ENCODE peak calls at places on chromosome 1, in eight cellular contexts. U is breast epithelium; S is right atrium auricular region; V is left ventricle myocardium inferior; Y is SJSA1; I is CD8-positive, alpha-beta memory T cell; J is IMR-90; G is cardiac muscle cell. F is an unnamed sample.

GRCh38 chr1:52140633-52141512 is 1.0 kb upstream of the ZFYVE9 start:
- DNase-seq in G (peak; percentile 6), V (no peak), Y (peak; percentile 13), S (no peak), U (no peak), I (no peak), J (no peak), F (no peak)

GRCh38 chr1:24874611-24875225 is 55.4 kb downstream of the RUNX3 start:
- DNase-seq in Y (no peak), S (no peak), G (no peak), J (no peak), V (no peak), U (no peak), I (no peak), F (no peak)

GRCh38 chr1:109762821-109763645 is 690 bp downstream of the EPS8L3 start:
- DNase-seq in J (peak; percentile 92), S (no peak), U (no peak), G (peak; percentile 86), I (no peak), Y (peak; percentile 60), V (peak; percentile 14), F (peak; percentile 68)

GRCh38 chr1:234730542-234731370 is 120.8 kb upstream of the IRF2BP2 start:
- DNase-seq in V (no peak), Y (no peak), I (no peak), G (no peak), S (no peak), U (no peak), J (no peak), F (no peak)

GRCh38 chr1:200075522-200075921 is 48.0 kb downstream of the NR5A2 start:
- DNase-seq in J (no peak), U (no peak), Y (no peak), I (no peak), S (no peak), G (peak; percentile 59), V (no peak), F (no peak)

GRCh38 chr1:15311886-15312285 is 64.9 kb downstream of the FHAD1 start:
- DNase-seq in V (no peak), I (no peak), Y (no peak), S (no peak), G (no peak), U (no peak), J (peak; percentile 33), F (no peak)

GRCh38 chr1:94092210-94092613 is 28.7 kb downstream of the ABCA4 start:
- DNase-seq in V (no peak), J (peak; percentile 61), G (peak; percentile 91), Y (peak; percentile 90), U (no peak), S (peak; percentile 73), I (no peak), F (no peak)

GRCh38 chr1:86200901-86201300 is 44.3 kb upstream of the COL24A1 start:
- DNase-seq in U (no peak), V (no peak), S (no peak), Y (no peak), G (peak; percentile 31), J (no peak), I (no peak), F (no peak)

GRCh38 chr1:5728956-5729355 is 263.3 kb downstream of the NPHP4 start:
- DNase-seq in V (no peak), I (no peak), Y (no peak), U (no peak), G (no peak), J (no peak), S (no peak), F (no peak)

DNA sequence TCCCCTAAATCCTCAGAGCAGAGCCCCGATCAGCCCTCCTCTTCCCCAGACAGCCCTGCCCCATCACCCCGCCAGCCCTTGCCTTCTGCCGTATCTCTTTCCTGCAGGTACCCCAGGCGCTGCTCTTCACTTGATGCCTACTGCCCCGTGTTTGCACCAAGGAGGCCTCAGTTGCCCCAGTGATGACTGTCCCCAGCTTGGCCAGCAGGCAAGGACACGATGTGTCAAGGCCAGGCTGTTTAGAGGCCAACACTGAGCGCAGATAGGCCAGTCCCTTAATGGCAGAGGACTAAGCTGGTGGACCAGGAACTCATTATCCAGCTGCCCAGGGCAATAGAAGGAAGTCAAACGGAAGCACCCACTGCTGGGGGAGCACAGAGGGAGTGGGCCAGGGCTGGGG is 68.4 kb downstream of the CAMK2N1 start:
- DNase-seq in S (no peak), J (no peak), Y (no peak), U (no peak), I (no peak), V (no peak), G (no peak), F (no peak)
- H3K4me3 ChIP-seq in S (no peak overlapping the region), J (no peak overlapping the region), Y (no peak overlapping the region), U (no peak overlapping the region), I (no peak overlapping the region), V (no peak overlapping the region), G (no peak overlapping the region), F (no peak overlapping the region)

DNA sequence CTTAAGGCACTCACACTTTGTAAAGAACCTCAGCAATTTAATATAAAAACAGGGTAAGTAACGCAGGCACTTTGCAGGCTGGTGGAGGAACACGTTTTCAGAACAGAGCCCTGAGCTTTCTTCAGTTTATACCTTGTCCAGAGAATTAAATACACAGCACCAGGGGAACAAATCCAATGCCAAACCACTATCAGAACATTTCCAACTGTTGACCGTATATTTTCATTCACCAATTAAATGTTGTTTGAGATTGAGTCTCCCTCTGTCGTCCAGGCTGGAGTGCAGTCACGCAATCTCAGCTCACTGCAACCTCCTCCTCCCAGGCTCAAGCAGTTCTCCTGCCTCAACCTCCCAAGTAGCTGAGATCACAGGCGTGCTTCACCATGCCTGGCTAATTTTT is 29.7 kb downstream of the CLSTN1 start:
- DNase-seq in U (no peak), S (no peak), J (no peak), I (no peak), Y (no peak), V (no peak), G (peak; percentile 15), F (no peak)
- H3K4me1 ChIP-seq in U (no peaks in the 10 kb centered on the region), S (no peaks in the 10 kb centered on the region), J (peaks cover 10% of the 10 kb centered on the region), I (peaks cover 31% of the 10 kb centered on the region), Y (peaks cover 15% of the 10 kb centered on the region), V (peaks cover 65% of the 10 kb centered on the region), G (peaks cover 4% of the 10 kb centered on the region), F (peaks cover 8% of the 10 kb centered on the region)

GRCh38 chr1:58779837-58780585 is 3.8 kb downstream of the JUN start:
- DNase-seq in S (peak; percentile 81), G (peak; percentile 80), J (peak; percentile 78), Y (peak; percentile 69), I (no peak), V (peak; percentile 15), U (peak; percentile 53), F (peak; percentile 76)

GRCh38 chr1:58779059-58779754 is 4.6 kb downstream of the JUN start:
- DNase-seq in G (no peak), J (peak; percentile 43), V (no peak), U (no peak), S (no peak), I (no peak), Y (no peak), F (no peak)

GRCh38 chr1:58781541-58782307 is 2.1 kb downstream of the JUN start:
- DNase-seq in V (peak; percentile 76), G (peak; percentile 85), I (peak; percentile 42), Y (peak; percentile 80), U (peak; percentile 71), S (peak; percentile 71), J (peak; percentile 69), F (peak; percentile 73)

GRCh38 chr1:58782308-58783089 is 1.3 kb downstream of the JUN start:
- DNase-seq in U (peak; percentile 56), Y (peak; percentile 53), G (peak; percentile 68), I (peak; percentile 25), J (peak; percentile 22), V (peak; percentile 56), S (peak; percentile 67), F (peak; percentile 85)

GRCh38 chr1:58780586-58781452 is 3.0 kb downstream of the JUN start:
- DNase-seq in I (no peak), J (peak; percentile 16), V (no peak), Y (peak; percentile 34), G (peak; percentile 45), U (no peak), S (no peak), F (no peak)
- H3K4me3 ChIP-seq in I (no peak overlapping the region), J (peak overlapping the region; percentile 98), V (peak overlapping the region; percentile 94), Y (peak overlapping the region; percentile 64), G (peak overlapping the region; percentile 56), U (peak overlapping the region; percentile 93), S (peak overlapping the region; percentile 81), F (peak overlapping the region; percentile 97)

GRCh38 chr1:18937539-18937938 is 18.9 kb downstream of the IFFO2 start:
- DNase-seq in Y (no peak), V (no peak), U (no peak), J (no peak), S (no peak), I (no peak), G (no peak), F (no peak)

GRCh38 chr1:18936814-18937481 is 19.5 kb downstream of the IFFO2 start:
- DNase-seq in S (no peak), J (no peak), U (no peak), Y (no peak), V (no peak), G (no peak), I (no peak), F (no peak)

GRCh38 chr1:18934205-18935000 is 22.1 kb downstream of the IFFO2 start:
- DNase-seq in I (no peak), G (no peak), S (no peak), V (no peak), J (no peak), Y (no peak), U (no peak), F (peak; percentile 10)

GRCh38 chr1:18938008-18938706 is 18.3 kb downstream of the IFFO2 start:
- DNase-seq in I (no peak), G (no peak), Y (no peak), J (no peak), U (no peak), S (no peak), V (no peak), F (peak; percentile 31)

GRCh38 chr1:18936471-18936813 is 20.0 kb downstream of the IFFO2 start:
- DNase-seq in G (no peak), J (no peak), U (no peak), S (no peak), V (no peak), I (no peak), Y (no peak), F (peak; percentile 13)
- H3K4me1 ChIP-seq in G (peaks cover 13% of the 10 kb centered on the region), J (peaks cover 43% of the 10 kb centered on the region), U (peaks cover 20% of the 10 kb centered on the region), S (no peaks in the 10 kb centered on the region), V (peaks cover 36% of the 10 kb centered on the region), I (peaks cover 70% of the 10 kb centered on the region), Y (peaks cover 25% of the 10 kb centered on the region), F (no peaks in the 10 kb centered on the region)

DNA sequence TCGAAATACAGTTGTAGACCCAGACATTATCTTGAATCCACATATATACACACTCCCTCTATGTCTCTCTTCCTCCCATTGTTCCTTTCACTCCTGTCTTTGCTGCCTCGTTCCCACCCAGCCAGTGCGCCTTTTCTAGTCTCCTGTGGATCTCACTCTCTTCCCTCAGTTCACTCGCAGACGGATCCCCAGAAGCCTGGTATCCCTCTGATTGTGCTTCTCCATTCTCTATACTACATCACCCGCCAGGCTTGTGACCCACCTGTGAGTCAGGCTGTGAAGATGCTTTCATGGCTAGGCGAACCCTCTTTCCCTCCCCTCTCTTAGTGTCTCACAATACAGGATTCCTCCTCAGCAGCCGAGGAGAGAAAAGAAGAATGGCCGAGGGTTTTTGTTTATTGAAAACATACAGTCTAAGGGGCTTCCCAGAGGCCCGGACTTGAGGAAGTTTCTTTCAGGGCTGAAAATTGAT is 1.5 kb downstream of the HCN3 start:
- DNase-seq in S (no peak), V (no peak), G (no peak), Y (no peak), J (peak; percentile 14), I (no peak), U (no peak), F (no peak)
- H3K4me3 ChIP-seq in S (no peak overlapping the region), V (no peak overlapping the region), G (no peak overlapping the region), Y (no peak overlapping the region), J (no peak overlapping the region), I (no peak overlapping the region), U (no peak overlapping the region), F (no peak overlapping the region)